ENCODE peak calls at places on chromosomes 1 and 21, in seven cellular contexts. Y, R, B, O, S, I and A are unnamed samples.

GRCh38 chr21:45830221-45830640 is 151.3 kb upstream of the COL6A1 start:
- ATAC-seq in Y (no peak), R (no peak), B (no peak), O (peak), S (no peak), I (no peak), A (no peak)

GRCh38 chr1:6235302-6235680 is 473 bp downstream of the ICMT start:
- ATAC-seq in Y (no peak), R (peak), B (peak), O (peak), S (peak), I (no peak), A (no peak)

GRCh38 chr1:81974883-81975555 is 174.3 kb downstream of the ADGRL2 start:
- ATAC-seq in Y (no peak), R (no peak), B (no peak), O (no peak), S (no peak), I (no peak), A (no peak)

GRCh38 chr1:43423672-43424550 is 29.8 kb downstream of the HYI start:
- ATAC-seq in Y (no peak), R (no peak), B (no peak), O (peak), S (no peak), I (no peak), A (no peak)

GRCh38 chr1:117388328-117388727 is 21.1 kb downstream of the MAN1A2 start:
- ATAC-seq in Y (no peak), R (no peak), B (peak), O (no peak), S (no peak), I (no peak), A (no peak)

GRCh38 chr1:97507863-97508262 is 413.0 kb downstream of the DPYD start:
- ATAC-seq in Y (peak), R (no peak), B (no peak), O (no peak), S (no peak), I (no peak), A (no peak)

GRCh38 chr1:77538956-77539509 is 143.4 kb downstream of the ZZZ3 start:
- ATAC-seq in Y (peak), R (no peak), B (no peak), O (peak), S (no peak), I (peak), A (no peak)

GRCh38 chr1:227245613-227246320 is 72.5 kb downstream of the CDC42BPA start:
- ATAC-seq in Y (peak), R (no peak), B (no peak), O (no peak), S (no peak), I (no peak), A (no peak)

GRCh38 chr1:25813734-25814471 is 5.9 kb upstream of the MTFR1L start:
- ATAC-seq in Y (no peak), R (no peak), B (no peak), O (no peak), S (no peak), I (no peak), A (no peak)

GRCh38 chr1:155831279-155831976 is 25.6 kb downstream of the GON4L start:
- ATAC-seq in Y (no peak), R (no peak), B (no peak), O (no peak), S (no peak), I (no peak), A (no peak)

GRCh38 chr1:97063532-97063931 is 341.9 kb downstream of the PTBP2 start:
- ATAC-seq in Y (no peak), R (no peak), B (no peak), O (peak), S (no peak), I (no peak), A (no peak)

GRCh38 chr21:46172863-46173528 is 11.3 kb downstream of the SPATC1L start:
- ATAC-seq in Y (no peak), R (no peak), B (no peak), O (no peak), S (no peak), I (no peak), A (no peak)

GRCh38 chr21:41227357-41228005 is 59.5 kb downstream of the BACE2 start:
- ATAC-seq in Y (no peak), R (no peak), B (no peak), O (no peak), S (no peak), I (no peak), A (no peak)

GRCh38 chr1:115980998-115981993 is 5.0 kb downstream of the SLC22A15 start:
- ATAC-seq in Y (peak), R (no peak), B (no peak), O (peak), S (no peak), I (peak), A (peak)

GRCh38 chr1:180280617-180281016 is 50.6 kb downstream of the LHX4 start:
- ATAC-seq in Y (no peak), R (no peak), B (no peak), O (no peak), S (no peak), I (no peak), A (no peak)

GRCh38 chr1:77430966-77431735 is 149.3 kb downstream of the AK5 start:
- ATAC-seq in Y (peak), R (no peak), B (peak), O (peak), S (peak), I (no peak), A (no peak)

GRCh38 chr1:54268714-54269297 is 68.8 kb downstream of the MRPL37 start:
- ATAC-seq in Y (peak), R (no peak), B (no peak), O (peak), S (no peak), I (peak), A (no peak)

GRCh38 chr1:214022229-214022791 is 34.5 kb downstream of the PROX1 start:
- ATAC-seq in Y (no peak), R (no peak), B (no peak), O (no peak), S (no peak), I (no peak), A (no peak)

GRCh38 chr1:30875197-30875596 is 33.4 kb downstream of the SDC3 start:
- ATAC-seq in Y (no peak), R (no peak), B (no peak), O (no peak), S (no peak), I (no peak), A (no peak)